ENCODE peak calls at places on chromosomes 2 and 18, in eight cellular contexts. O is OCI-LY7, M is fibroblast of pulmonary artery, L is left ventricle myocardium inferior, F is choroid plexus epithelial cell, B is uterus, G is ovary, R is PC-3. X is an unnamed sample.

GRCh38 chr2:217740796-217741195 is 262.0 kb downstream of the TNS1 start:
- DNase-seq in L (no peak), G (no peak), F (no peak), R (no peak), B (no peak), O (no peak), M (no peak), X (no peak)

GRCh38 chr2:222037211-222037610 is 261.6 kb downstream of the PAX3 start:
- DNase-seq in G (no peak), L (no peak), O (no peak), R (no peak), B (no peak), M (no peak), F (no peak), X (no peak)

GRCh38 chr2:108927936-108928659 is 60.9 kb downstream of the EDAR start:
- DNase-seq in M (peak), B (no peak), O (peak), F (peak), G (no peak), R (peak), L (no peak), X (peak)

GRCh38 chr2:146917430-146918037 is 927.3 kb upstream of the ACVR2A start:
- DNase-seq in G (no peak), B (no peak), M (no peak), R (no peak), O (no peak), L (no peak), F (peak), X (no peak)

GRCh38 chr18:3245185-3245564 is 2.4 kb upstream of the MYL12A start:
- DNase-seq in M (no peak), L (no peak), R (no peak), G (no peak), F (no peak), O (no peak), B (no peak), X (no peak)

GRCh38 chr18:10661333-10661732 is 135.5 kb downstream of the NAPG start:
- DNase-seq in R (no peak), L (no peak), M (peak), B (no peak), F (peak), G (no peak), O (no peak), X (no peak)

GRCh38 chr2:19893520-19894134 is 8.2 kb downstream of the TTC32 start:
- DNase-seq in R (no peak), O (no peak), F (no peak), B (no peak), M (no peak), L (no peak), G (no peak), X (no peak)

GRCh38 chr18:74459877-74460276 is 2.8 kb upstream of the DIPK1C start:
- DNase-seq in F (no peak), R (no peak), B (no peak), G (no peak), M (no peak), L (no peak), O (no peak), X (no peak)

GRCh38 chr2:26088038-26088643 is 54.3 kb downstream of the RAB10 start:
- DNase-seq in F (peak), B (no peak), G (no peak), O (peak), R (peak), L (no peak), M (peak), X (no peak)

GRCh38 chr18:64017870-64018269 is 48.0 kb downstream of the SERPINB8 start:
- DNase-seq in B (no peak), F (peak), O (peak), L (no peak), R (peak), M (peak), G (no peak), X (peak)

GRCh38 chr2:129766594-129766993 is 212.9 kb upstream of the RAB6C start:
- DNase-seq in G (no peak), L (no peak), O (no peak), R (no peak), M (no peak), F (no peak), B (no peak), X (no peak)

GRCh38 chr2:238108423-238109201 is 8.5 kb downstream of the ESPNL start:
- DNase-seq in G (peak), F (no peak), M (no peak), B (no peak), O (peak), L (no peak), R (no peak), X (peak)

GRCh38 chr2:776038-776437 is 98.8 kb upstream of the TMEM18 start:
- DNase-seq in M (no peak), F (no peak), G (no peak), O (no peak), R (no peak), L (no peak), B (no peak), X (no peak)

GRCh38 chr2:129654331-129654730 is 325.1 kb upstream of the RAB6C start:
- DNase-seq in G (no peak), B (no peak), M (no peak), R (no peak), L (no peak), F (no peak), O (no peak), X (no peak)

GRCh38 chr2:21253311-21254027 is 129.7 kb downstream of the TDRD15 start:
- DNase-seq in M (no peak), B (no peak), F (no peak), L (no peak), O (no peak), G (no peak), R (no peak), X (no peak)

GRCh38 chr2:31675485-31675901 is 94.8 kb upstream of the SRD5A2 start:
- DNase-seq in L (no peak), G (no peak), B (no peak), F (no peak), O (no peak), R (peak), M (no peak), X (no peak)

GRCh38 chr2:137380610-137381009 is 583.7 kb upstream of the HNMT start:
- DNase-seq in B (no peak), F (no peak), R (no peak), M (no peak), L (no peak), G (no peak), O (no peak), X (no peak)

GRCh38 chr2:164617466-164617865 is 3.8 kb downstream of the GRB14 start:
- DNase-seq in B (no peak), G (no peak), O (no peak), F (peak), R (peak), L (no peak), M (peak), X (no peak)

GRCh38 chr2:16114836-16115235 is 174.5 kb downstream of the MYCN start:
- DNase-seq in B (no peak), M (no peak), G (no peak), L (no peak), F (no peak), R (no peak), O (no peak), X (no peak)

GRCh38 chr2:240629419-240629967 is 4.2 kb downstream of the GPR35 start:
- DNase-seq in G (no peak), O (no peak), F (no peak), R (no peak), M (no peak), L (no peak), B (no peak), X (no peak)

GRCh38 chr2:128638741-128639477 is 320.2 kb upstream of the HS6ST1 start:
- DNase-seq in F (peak), L (no peak), M (no peak), G (no peak), B (no peak), R (no peak), O (no peak), X (no peak)

DNA sequence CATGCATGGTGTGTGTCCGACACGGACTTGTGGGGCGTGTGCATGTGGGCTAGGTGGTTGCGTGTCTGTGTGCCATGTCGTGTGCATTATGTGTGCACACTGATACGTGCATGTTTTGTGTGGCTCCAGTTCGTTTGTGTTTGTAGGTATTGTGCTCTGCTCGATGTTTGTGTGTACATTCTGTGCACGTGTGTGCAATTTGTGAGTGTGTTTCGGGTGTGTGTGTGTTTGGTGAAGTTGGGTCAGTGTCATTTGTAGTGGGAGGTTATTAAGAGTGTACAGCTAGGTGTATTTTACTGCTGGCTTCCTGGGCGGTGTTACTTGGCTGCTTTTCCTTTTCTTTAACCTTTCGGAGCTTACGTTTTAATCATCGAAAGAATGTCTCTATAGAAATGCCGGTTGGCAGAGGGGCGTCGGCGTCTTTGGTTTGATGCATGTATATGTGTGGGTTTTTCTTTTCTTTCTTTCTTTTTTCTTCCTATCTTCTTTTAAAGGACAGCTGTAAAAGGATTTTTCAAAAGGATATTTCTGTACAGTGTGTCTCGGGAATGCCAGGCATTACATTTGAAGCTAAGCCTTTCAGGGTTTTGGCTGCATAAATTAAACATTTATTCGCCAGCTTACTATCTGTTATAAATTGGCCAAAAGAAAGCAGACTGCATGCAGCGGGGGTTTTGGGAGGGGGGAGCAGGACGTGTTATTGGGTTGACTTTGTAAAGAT is 1.3 kb downstream of the ASXL3 start:
- DNase-seq in M (no peak), L (no peak), O (peak), R (no peak), B (no peak), F (no peak), G (no peak), X (no peak)
- H3K4me3 ChIP-seq in M (peak), L (peak), O (peak), R (no peak), B (peak), F (peak), G (peak), X (no peak)

GRCh38 chr2:215140166-215140707 is 1.8 kb upstream of the ABCA12 start:
- DNase-seq in B (no peak), O (no peak), F (no peak), G (no peak), M (no peak), R (no peak), L (no peak), X (no peak)

GRCh38 chr2:215137741-215138340 is 585 bp downstream of the ABCA12 start:
- DNase-seq in B (no peak), G (no peak), F (peak), R (peak), O (no peak), L (no peak), M (peak), X (no peak)

GRCh38 chr2:215137329-215137686 is 1.1 kb downstream of the ABCA12 start:
- DNase-seq in L (no peak), M (no peak), G (no peak), F (no peak), B (no peak), R (no peak), O (no peak), X (no peak)

GRCh38 chr2:215136669-215137328 is 1.6 kb downstream of the ABCA12 start:
- DNase-seq in O (no peak), R (peak), G (no peak), M (peak), B (no peak), F (peak), L (no peak), X (peak)

GRCh38 chr2:215138466-215138865 is at the start of gene ABCA12:
- DNase-seq in O (no peak), B (no peak), L (no peak), G (no peak), R (no peak), F (no peak), M (no peak), X (no peak)
- H3K4me3 ChIP-seq in O (no peak), B (no peak), L (no peak), G (no peak), R (peak), F (no peak), M (no peak), X (no peak)

DNA sequence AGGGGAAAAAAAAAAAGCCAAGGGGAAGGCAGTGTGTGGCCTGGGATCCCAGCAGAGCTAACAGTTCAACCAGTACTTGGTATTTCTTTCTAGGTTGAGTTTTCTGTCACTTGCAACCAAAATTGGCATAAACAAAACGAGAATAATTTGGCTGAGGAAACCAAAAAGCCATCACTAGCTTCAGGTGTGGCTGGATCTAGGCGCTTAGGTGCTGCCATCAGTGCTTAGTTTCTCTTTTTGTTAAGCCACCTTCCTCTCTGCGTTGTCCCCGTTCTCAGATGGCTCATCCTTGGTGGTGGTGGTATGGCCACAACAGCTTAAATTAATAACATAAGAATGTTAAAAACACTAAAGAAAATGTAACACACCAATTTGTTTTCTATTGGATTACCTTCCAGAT is 2.4 kb downstream of the EFHD1 start:
- DNase-seq in R (no peak), G (no peak), B (no peak), M (no peak), F (no peak), L (no peak), O (no peak), X (no peak)
- H3K4me3 ChIP-seq in R (no peak), G (no peak), B (no peak), M (no peak), F (no peak), L (peak), O (no peak), X (no peak)

GRCh38 chr2:100142393-100142792 is at the start of gene AFF3:
- DNase-seq in G (no peak), L (no peak), B (no peak), O (peak), F (no peak), R (no peak), M (no peak), X (peak)

GRCh38 chr2:100137877-100138570 is 4.4 kb downstream of the AFF3 start:
- DNase-seq in G (no peak), M (no peak), L (no peak), R (no peak), F (no peak), O (no peak), B (no peak), X (peak)

GRCh38 chr2:100140582-100140981 is 1.8 kb downstream of the AFF3 start:
- DNase-seq in B (no peak), G (no peak), L (no peak), R (no peak), M (no peak), O (peak), F (no peak), X (peak)

GRCh38 chr2:100139114-100139513 is 3.3 kb downstream of the AFF3 start:
- DNase-seq in G (no peak), B (no peak), F (no peak), R (no peak), O (no peak), L (no peak), M (no peak), X (no peak)

GRCh38 chr2:100141906-100142305 is 484 bp downstream of the AFF3 start:
- DNase-seq in G (no peak), O (peak), R (no peak), L (no peak), F (no peak), M (no peak), B (no peak), X (no peak)
- H3K4me3 ChIP-seq in G (no peak), O (peak), R (no peak), L (no peak), F (no peak), M (no peak), B (no peak), X (peak)

DNA sequence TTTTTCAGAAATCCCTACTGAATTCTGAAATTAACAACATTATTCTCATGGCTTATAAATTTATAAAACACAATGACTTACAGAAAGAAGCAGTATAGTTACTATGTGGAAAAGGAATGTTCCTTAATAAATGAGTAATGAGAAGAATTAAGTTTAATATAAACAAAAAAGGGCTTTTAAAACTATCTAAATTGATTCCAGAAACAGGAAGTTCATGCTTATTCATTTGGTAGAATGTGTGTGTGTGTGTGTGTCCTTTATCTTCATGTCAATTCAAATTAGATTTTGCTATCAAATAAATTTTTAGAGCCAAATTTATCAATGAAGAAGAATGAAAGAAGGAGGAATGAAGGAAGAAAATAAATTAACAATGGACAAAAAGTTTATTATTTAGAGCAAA is 440.8 kb upstream of the LRRTM4 start:
- DNase-seq in F (no peak), R (no peak), L (no peak), B (no peak), M (no peak), G (no peak), O (no peak), X (no peak)
- H3K4me3 ChIP-seq in F (no peak), R (no peak), L (no peak), B (no peak), M (no peak), G (no peak), O (no peak), X (no peak)

GRCh38 chr2:55919574-55919973 is 4.0 kb downstream of the EFEMP1 start:
- DNase-seq in L (no peak), B (no peak), G (no peak), M (no peak), O (no peak), F (no peak), R (no peak), X (no peak)
- H3K4me3 ChIP-seq in L (no peak), B (no peak), G (no peak), M (no peak), O (no peak), F (no peak), R (no peak), X (no peak)

GRCh38 chr2:105539331-105539730 is 140.5 kb upstream of the FHL2 start:
- DNase-seq in O (no peak), B (no peak), R (no peak), L (no peak), G (no peak), M (no peak), F (no peak), X (no peak)
- H3K4me3 ChIP-seq in O (no peak), B (no peak), R (no peak), L (no peak), G (no peak), M (no peak), F (no peak), X (no peak)

GRCh38 chr2:183532514-183532913 is 408.3 kb downstream of the NUP35 start:
- DNase-seq in R (peak), G (no peak), O (no peak), L (no peak), M (no peak), B (no peak), F (no peak), X (no peak)
- H3K4me3 ChIP-seq in R (no peak), G (no peak), O (no peak), L (no peak), M (no peak), B (no peak), F (no peak), X (no peak)

GRCh38 chr2:107585851-107586250 is 240.8 kb upstream of the RGPD4 start:
- DNase-seq in M (peak), O (no peak), F (peak), R (peak), G (no peak), B (no peak), L (no peak), X (no peak)
- H3K4me3 ChIP-seq in M (no peak), O (no peak), F (no peak), R (no peak), G (no peak), B (no peak), L (no peak), X (no peak)

DNA sequence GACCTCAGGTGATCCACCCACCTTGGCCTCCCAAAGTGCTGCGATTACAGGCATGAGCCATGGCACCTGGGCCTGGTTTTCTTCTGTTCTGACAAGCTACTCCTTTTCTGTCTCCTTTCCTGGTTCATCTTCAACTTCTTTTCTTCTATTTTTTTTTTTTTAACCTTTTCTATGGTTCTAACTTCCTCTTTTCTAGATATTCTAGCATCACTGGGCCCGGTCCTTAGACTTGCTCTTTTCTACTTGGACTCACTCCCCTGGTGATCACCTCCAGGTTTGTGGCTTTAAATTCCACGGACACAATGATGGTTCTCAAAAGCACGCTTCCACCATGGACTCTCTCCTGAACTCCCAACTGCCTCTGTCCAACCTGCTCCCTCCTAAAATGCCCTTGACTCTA is 2.0 kb downstream of the EIF2AK2 start:
- DNase-seq in M (no peak), G (no peak), L (no peak), O (peak), R (no peak), B (no peak), F (no peak), X (no peak)
- H3K4me3 ChIP-seq in M (no peak), G (no peak), L (no peak), O (no peak), R (no peak), B (no peak), F (no peak), X (no peak)

X was measured in Jurkat, Clone E6-1.